ENCODE peak calls at places on chromosomes 13 and 19, in six cellular contexts. S is mucosa of descending colon, A is epithelial cell of proximal tubule, D is HFF-Myc, F is A673, Q is endodermal cell. M is an unnamed sample.

GRCh38 chr19:2014731-2015610 is 543 bp downstream of the BTBD2 start:
- DNase-seq in S (peak), A (no peak), D (no peak), F (peak), Q (peak), M (no peak)

GRCh38 chr13:33606692-33607091 is 211.3 kb upstream of the RFC3 start:
- DNase-seq in S (no peak), A (no peak), D (no peak), F (peak), Q (peak), M (no peak)

GRCh38 chr19:8413593-8413923 is 453 bp downstream of the MARCHF2 start:
- DNase-seq in S (no peak), A (no peak), D (no peak), F (no peak), Q (no peak), M (no peak)

GRCh38 chr19:49858591-49858985 is 7.6 kb downstream of the PTOV1 start:
- DNase-seq in S (no peak), A (no peak), D (no peak), F (no peak), Q (no peak), M (peak)

GRCh38 chr19:55489711-55490477 is 1.7 kb downstream of the SSC5D start:
- DNase-seq in S (no peak), A (no peak), D (no peak), F (no peak), Q (no peak), M (no peak)

GRCh38 chr19:5880604-5881078 is 10.3 kb upstream of the FUT5 start:
- DNase-seq in S (peak), A (peak), D (no peak), F (no peak), Q (peak), M (no peak)

GRCh38 chr19:55255618-55256423 is 3.0 kb downstream of the PPP6R1 start:
- DNase-seq in S (peak), A (no peak), D (no peak), F (no peak), Q (no peak), M (no peak)

GRCh38 chr13:108572782-108573211 is 56.6 kb upstream of the MYO16 start:
- DNase-seq in S (no peak), A (no peak), D (no peak), F (no peak), Q (no peak), M (no peak)

GRCh38 chr19:4034048-4035017 is 26.8 kb downstream of the PIAS4 start:
- DNase-seq in S (no peak), A (no peak), D (no peak), F (no peak), Q (no peak), M (no peak)

GRCh38 chr13:24746618-24747247 is 17.2 kb upstream of the RNF17 start:
- DNase-seq in S (no peak), A (no peak), D (no peak), F (peak), Q (peak), M (no peak)

GRCh38 chr19:24140099-24140498 is 53.1 kb downstream of the ZNF254 start:
- DNase-seq in S (no peak), A (no peak), D (peak), F (no peak), Q (no peak), M (no peak)

GRCh38 chr13:41017153-41017552 is 2.0 kb downstream of the ELF1 start:
- DNase-seq in S (no peak), A (no peak), D (no peak), F (no peak), Q (no peak), M (no peak)

GRCh38 chr13:63124863-63125262 is 1709.2 kb upstream of the PCDH20 start:
- DNase-seq in S (no peak), A (no peak), D (no peak), F (peak), Q (no peak), M (no peak)

GRCh38 chr13:62387642-62388041 is 972.0 kb upstream of the PCDH20 start:
- DNase-seq in S (no peak), A (no peak), D (no peak), F (peak), Q (no peak), M (no peak)

GRCh38 chr13:98751397-98752110 is 918 bp downstream of the SLC15A1 start:
- DNase-seq in S (peak), A (no peak), D (no peak), F (peak), Q (peak), M (no peak)

GRCh38 chr13:79866436-79866835 is 385.5 kb downstream of the NDFIP2 start:
- DNase-seq in S (no peak), A (no peak), D (no peak), F (peak), Q (no peak), M (no peak)

GRCh38 chr19:56671613-56671994 is at the start of gene ZNF835:
- DNase-seq in S (peak), A (no peak), D (no peak), F (peak), Q (peak), M (peak)

GRCh38 chr19:3849092-3849491 is 19.7 kb downstream of the ZFR2 start:
- DNase-seq in S (no peak), A (no peak), D (no peak), F (peak), Q (peak), M (no peak)

GRCh38 chr19:10256970-10257615 is 5.1 kb downstream of the MRPL4 start:
- DNase-seq in S (no peak), A (no peak), D (no peak), F (no peak), Q (no peak), M (no peak)

GRCh38 chr13:79457948-79458347 is 23.0 kb upstream of the NDFIP2 start:
- DNase-seq in S (no peak), A (no peak), D (peak), F (no peak), Q (no peak), M (no peak)

GRCh38 chr19:1651061-1651547 is 1.3 kb downstream of the TCF3 start:
- DNase-seq in S (peak), A (no peak), D (no peak), F (peak), Q (peak), M (no peak)

GRCh38 chr13:60411464-60411863 is 14.4 kb downstream of the TDRD3 start:
- DNase-seq in S (no peak), A (no peak), D (no peak), F (no peak), Q (no peak), M (no peak)

GRCh38 chr19:49271080-49271753 is 53.8 kb downstream of the SLC6A16 start:
- DNase-seq in S (no peak), A (no peak), D (no peak), F (no peak), Q (no peak), M (no peak)

GRCh38 chr13:99900960-99901359 is 70.6 kb downstream of the ZIC5 start:
- DNase-seq in S (no peak), A (no peak), D (no peak), F (no peak), Q (no peak), M (no peak)

GRCh38 chr13:110230661-110231347 is 76.2 kb downstream of the COL4A1 start:
- DNase-seq in S (peak), A (no peak), D (no peak), F (no peak), Q (no peak), M (no peak)

DNA sequence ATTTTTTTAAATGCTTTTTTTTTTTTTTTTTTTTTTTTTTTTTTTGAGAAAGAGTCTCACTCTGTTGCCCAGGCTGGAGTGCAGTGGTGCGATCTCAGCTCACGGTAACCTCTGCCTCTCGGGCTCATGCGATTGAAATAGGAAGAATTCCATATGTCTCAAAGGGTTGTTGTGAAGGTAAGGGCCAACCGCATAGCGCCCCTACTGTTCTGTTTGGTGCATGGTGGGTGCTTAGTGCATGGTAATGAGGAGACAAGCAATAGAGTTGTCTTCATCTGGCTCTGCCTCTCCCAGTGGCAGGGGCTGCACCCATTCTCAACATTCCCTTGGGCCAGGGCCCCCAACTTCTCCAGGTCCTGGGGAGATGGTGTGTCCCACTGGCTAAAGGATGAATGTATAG is 68.7 kb downstream of the RASL11A start:
- DNase-seq in S (peak), A (no peak), D (peak), F (peak), Q (peak), M (peak)
- TF ChIP-seq CTCF in S (peak), A (peak), D (peak), F (peak), Q (peak), M (peak)

DNA sequence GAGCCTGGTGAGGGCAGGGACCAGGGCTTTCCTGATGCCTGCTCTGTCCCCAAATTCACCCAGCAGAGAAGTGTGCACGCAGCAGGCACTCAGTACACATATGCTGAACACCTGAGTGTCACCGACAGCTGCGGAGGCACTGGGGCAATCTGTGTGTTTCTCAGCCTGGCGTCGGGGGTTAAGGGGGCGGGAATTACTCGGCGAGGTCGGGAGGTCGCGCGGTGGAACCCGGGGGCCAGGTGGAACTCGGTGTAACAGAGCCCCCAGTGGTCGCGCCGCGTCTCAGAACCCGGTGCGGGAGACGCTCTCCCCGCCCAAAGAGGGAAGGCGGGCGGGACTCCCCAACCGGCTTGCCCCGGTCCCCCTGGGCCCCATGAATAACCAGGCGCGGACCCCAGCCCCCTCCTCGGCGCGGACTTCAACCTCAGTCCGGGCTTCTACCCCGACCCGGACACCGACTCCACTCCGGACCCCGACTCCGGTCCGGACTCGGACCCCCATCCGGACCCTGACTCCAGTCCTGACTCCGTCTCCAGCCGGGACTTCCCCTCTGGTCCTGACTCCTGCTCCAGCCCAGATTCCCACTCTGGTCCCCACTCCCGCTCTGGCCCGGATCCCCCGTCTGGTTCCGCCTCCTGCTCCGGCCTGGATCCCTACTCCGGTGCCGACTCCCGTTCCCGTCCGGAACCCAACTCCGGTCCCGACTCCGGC is at the start of gene SELENOV:
- DNase-seq in S (no peak), A (no peak), D (no peak), F (no peak), Q (peak), M (no peak)
- TF ChIP-seq CTCF in S (no peak), A (no peak), D (no peak), F (peak), Q (peak), M (no peak)

DNA sequence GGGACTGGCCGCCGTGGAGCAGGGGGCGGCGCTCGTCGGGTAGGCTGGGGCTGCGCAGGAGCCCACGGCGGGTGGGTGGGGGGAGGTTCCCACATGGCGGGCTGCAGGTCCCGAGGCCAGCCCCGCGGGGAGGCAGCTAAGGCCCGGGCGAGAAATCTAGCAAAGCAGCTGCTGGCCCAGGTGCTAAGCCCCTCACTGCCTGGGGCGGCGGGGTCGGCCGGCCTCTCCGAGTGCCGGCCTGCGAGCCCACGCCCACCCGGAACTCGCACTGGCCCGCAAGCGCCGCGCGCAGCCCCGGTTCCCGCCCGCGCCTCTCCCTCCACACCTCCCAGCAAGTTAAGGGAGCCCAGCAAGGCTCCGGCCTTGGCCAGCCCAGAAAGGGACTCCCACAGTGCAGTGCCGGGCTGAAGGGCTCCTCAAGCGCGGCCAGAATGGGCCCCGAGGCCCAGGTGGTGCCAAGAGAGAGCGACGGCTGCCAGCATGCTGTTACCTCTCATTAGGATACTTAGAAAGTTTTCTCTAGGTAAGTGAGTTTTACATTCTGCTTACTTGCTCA is 1463.5 kb upstream of the MIR17HG start:
- DNase-seq in S (no peak), A (no peak), D (no peak), F (no peak), Q (no peak), M (no peak)
- TF ChIP-seq CTCF in S (no peak), A (no peak), D (no peak), F (no peak), Q (no peak), M (no peak)

GRCh38 chr13:29428310-29428991 is 167.0 kb downstream of the SLC7A1 start:
- DNase-seq in S (no peak), A (no peak), D (no peak), F (no peak), Q (peak), M (no peak)
- TF ChIP-seq CTCF in S (no peak), A (no peak), D (no peak), F (no peak), Q (peak), M (no peak)

GRCh38 chr19:45256836-45257235 is 5.8 kb downstream of the MARK4 start:
- DNase-seq in S (no peak), A (no peak), D (no peak), F (no peak), Q (no peak), M (no peak)

GRCh38 chr19:45255611-45256157 is 4.6 kb downstream of the MARK4 start:
- DNase-seq in S (no peak), A (no peak), D (no peak), F (no peak), Q (no peak), M (no peak)

GRCh38 chr19:45253396-45254027 is 2.4 kb downstream of the MARK4 start:
- DNase-seq in S (no peak), A (no peak), D (no peak), F (no peak), Q (no peak), M (peak)

GRCh38 chr19:45251452-45252354 is 632 bp downstream of the MARK4 start:
- DNase-seq in S (peak), A (no peak), D (no peak), F (no peak), Q (peak), M (no peak)

DNA sequence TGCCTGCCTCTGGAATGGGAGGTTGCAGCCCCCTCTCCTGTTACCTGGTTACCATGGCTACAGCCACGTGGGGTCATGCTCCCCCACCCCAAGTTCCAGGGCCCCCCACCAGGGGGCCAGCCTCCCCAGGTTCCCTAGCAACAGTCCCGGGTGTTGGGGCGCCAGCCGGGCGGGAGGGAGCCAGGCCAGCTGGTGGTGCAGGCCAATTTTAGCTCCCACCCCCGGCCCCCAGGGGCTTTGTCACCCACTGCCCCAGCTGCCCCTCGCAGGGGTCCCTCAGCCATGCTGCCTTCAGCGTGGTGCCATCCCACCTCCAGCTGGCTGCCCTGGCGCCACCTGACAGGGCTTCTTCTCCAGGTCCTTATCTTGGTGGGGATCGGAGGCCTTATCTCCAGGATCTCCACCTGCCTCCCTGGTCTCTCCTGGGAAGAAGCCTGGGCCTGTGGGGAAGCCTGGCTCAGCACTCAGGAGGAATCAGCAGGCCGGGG is 3.0 kb downstream of the MARK4 start:
- DNase-seq in S (no peak), A (no peak), D (no peak), F (no peak), Q (peak), M (no peak)
- TF ChIP-seq CTCF in S (no peak), A (peak), D (peak), F (peak), Q (peak), M (no peak)

M was measured in D721Med.